ENCODE peak calls at places on chromosomes 6 and 20, in six cellular contexts. K is AG04450, R is fibroblast of mammary gland, P is AG04449, Q is RWPE2, V is epithelial cell of esophagus. S is an unnamed sample.

GRCh38 chr20:49278817-49279676 is 1.2 kb upstream of the ZNFX1 start:
- DNase-seq in V (no peak), Q (no peak), P (no peak), R (peak), K (no peak), S (no peak)

GRCh38 chr6:166566026-166567011 is 20.2 kb downstream of the RAMACL start:
- DNase-seq in P (no peak), V (no peak), Q (no peak), R (no peak), K (no peak), S (no peak)

GRCh38 chr6:38193486-38194281 is 374.2 kb downstream of the ZFAND3 start:
- DNase-seq in V (no peak), R (no peak), P (no peak), K (no peak), Q (no peak), S (no peak)

GRCh38 chr20:63127700-63128364 is 88.1 kb downstream of the YTHDF1 start:
- DNase-seq in P (no peak), Q (peak), V (no peak), K (no peak), R (no peak), S (no peak)

GRCh38 chr6:2658788-2659187 is 91.9 kb downstream of the MYLK4 start:
- DNase-seq in V (peak), R (peak), Q (no peak), K (no peak), P (no peak), S (no peak)

GRCh38 chr6:26157150-26157837 is 70.1 kb downstream of the HFE start:
- DNase-seq in K (no peak), P (no peak), Q (peak), R (no peak), V (peak), S (no peak)

GRCh38 chr6:123529058-123529457 is 107.7 kb downstream of the TRDN start:
- DNase-seq in Q (no peak), P (no peak), K (no peak), R (no peak), V (no peak), S (no peak)

GRCh38 chr6:134002821-134003220 is 49.6 kb downstream of the SLC2A12 start:
- DNase-seq in R (no peak), P (no peak), Q (no peak), V (no peak), K (no peak), S (no peak)

GRCh38 chr6:169971951-169972651 is 220.7 kb downstream of the ERMARD start:
- DNase-seq in P (no peak), Q (peak), V (no peak), K (no peak), R (no peak), S (no peak)

GRCh38 chr20:62227591-62227976 is 7.5 kb upstream of the HRH3 start:
- DNase-seq in R (no peak), V (no peak), K (no peak), P (no peak), Q (no peak), S (no peak)

GRCh38 chr6:11613858-11614257 is 76.3 kb downstream of the TMEM170B start:
- DNase-seq in K (peak), V (peak), P (peak), R (peak), Q (no peak), S (peak)

GRCh38 chr6:33724281-33725023 is 13.0 kb upstream of the UQCC2 start:
- DNase-seq in V (no peak), P (no peak), K (no peak), Q (no peak), R (no peak), S (no peak)

GRCh38 chr20:63846128-63846771 is 15.0 kb upstream of the ABHD16B start:
- DNase-seq in V (no peak), K (no peak), P (no peak), R (no peak), Q (peak), S (no peak)

GRCh38 chr20:36431604-36432003 is 109.7 kb upstream of the MYL9 start:
- DNase-seq in V (no peak), K (no peak), Q (no peak), R (no peak), P (no peak), S (no peak)

GRCh38 chr6:152721956-152722355 is 24.3 kb downstream of the MYCT1 start:
- DNase-seq in K (no peak), R (no peak), P (no peak), V (no peak), Q (no peak), S (no peak)

GRCh38 chr20:51221791-51222408 is 199.0 kb upstream of the KCNG1 start:
- DNase-seq in R (peak), Q (no peak), K (peak), P (no peak), V (peak), S (peak)

GRCh38 chr6:12939314-12939713 is 222.7 kb downstream of the PHACTR1 start:
- DNase-seq in P (no peak), R (no peak), Q (no peak), K (no peak), V (no peak), S (no peak)

GRCh38 chr6:24833711-24834386 is 35.1 kb upstream of the ARMH2 start:
- DNase-seq in Q (no peak), K (no peak), V (no peak), R (no peak), P (no peak), S (no peak)

GRCh38 chr6:26125015-26125690 is 37.9 kb downstream of the HFE start:
- DNase-seq in P (no peak), V (peak), K (no peak), R (no peak), Q (no peak), S (no peak)

GRCh38 chr6:145319605-145320004 is 415.7 kb downstream of the EPM2A start:
- DNase-seq in K (no peak), P (no peak), Q (no peak), V (no peak), R (no peak), S (no peak)

GRCh38 chr6:150156460-150156859 is 13.6 kb downstream of the PPP1R14C start:
- DNase-seq in K (no peak), P (no peak), Q (no peak), V (peak), R (no peak), S (no peak)

GRCh38 chr6:86142326-86142725 is 499.6 kb upstream of the SYNCRIP start:
- DNase-seq in R (no peak), V (no peak), P (no peak), Q (no peak), K (no peak), S (no peak)

GRCh38 chr20:47055699-47056369 is 161.2 kb downstream of the EYA2 start:
- DNase-seq in P (no peak), V (no peak), Q (peak), R (peak), K (peak), S (peak)

GRCh38 chr6:33207569-33208088 is 671 bp upstream of the RING1 start:
- DNase-seq in P (no peak), V (peak), Q (no peak), K (no peak), R (peak), S (no peak)

GRCh38 chr20:23111307-23111943 is 25.3 kb upstream of the CD93 start:
- DNase-seq in K (no peak), Q (no peak), V (no peak), P (no peak), R (no peak), S (no peak)

GRCh38 chr6:33298773-33299236 is at the start of gene RGL2:
- DNase-seq in R (no peak), K (no peak), P (no peak), V (peak), Q (no peak), S (no peak)

GRCh38 chr6:122202576-122203137 is 196.8 kb upstream of the HSF2 start:
- DNase-seq in K (no peak), R (no peak), V (no peak), Q (no peak), P (no peak), S (no peak)

GRCh38 chr20:56447227-56447626 is 21.2 kb upstream of the RTF2 start:
- DNase-seq in K (no peak), R (no peak), Q (no peak), V (no peak), P (no peak), S (no peak)

GRCh38 chr20:18276821-18277220 is 11.5 kb upstream of the ZNF133 start:
- DNase-seq in R (peak), P (no peak), V (peak), K (peak), Q (no peak), S (peak)

GRCh38 chr6:40599580-40599979 is 12.4 kb upstream of the LRFN2 start:
- DNase-seq in Q (no peak), R (no peak), P (no peak), K (no peak), V (peak), S (no peak)

GRCh38 chr6:105642708-105643107 is 239.8 kb upstream of the PREP start:
- DNase-seq in K (no peak), Q (no peak), R (peak), P (peak), V (peak), S (no peak)

GRCh38 chr6:105646391-105646867 is 243.5 kb upstream of the PREP start:
- DNase-seq in Q (no peak), K (no peak), P (no peak), R (peak), V (peak), S (no peak)

GRCh38 chr6:105645958-105646357 is 243.1 kb upstream of the PREP start:
- DNase-seq in Q (no peak), P (no peak), K (no peak), V (no peak), R (no peak), S (no peak)

GRCh38 chr6:105645166-105645565 is 242.3 kb upstream of the PREP start:
- DNase-seq in V (no peak), K (no peak), R (no peak), Q (no peak), P (no peak), S (no peak)

DNA sequence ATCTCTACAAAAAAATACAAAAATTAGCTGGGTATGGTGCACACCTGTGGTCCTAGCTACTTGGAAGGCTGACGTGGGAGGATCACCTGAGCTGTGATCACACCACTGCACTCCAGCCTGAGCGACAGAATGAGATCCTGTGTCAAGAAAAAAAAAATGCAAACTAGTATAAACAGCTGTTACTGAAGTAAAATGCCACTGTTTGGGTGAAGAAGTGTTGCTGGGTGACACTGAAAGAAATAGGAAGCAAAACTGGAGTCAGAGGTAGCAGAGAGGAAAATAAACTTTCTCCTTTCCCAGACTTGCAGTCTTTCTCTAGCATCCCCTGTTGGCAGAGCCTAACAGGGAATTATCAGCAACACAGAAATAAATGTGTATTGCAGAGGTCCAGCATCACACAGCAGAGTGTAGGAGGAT is 241.2 kb upstream of the PREP start:
- DNase-seq in K (no peak), P (no peak), Q (no peak), R (peak), V (no peak), S (no peak)
- TF ChIP-seq CTCF in K (peak), P (no peak), Q (no peak), R (peak), V (peak), S (no peak)

GRCh38 chr6:163352011-163352685 is 62.4 kb upstream of the QKI start:
- DNase-seq in K (no peak), P (no peak), V (peak), Q (no peak), R (no peak), S (no peak)
- TF ChIP-seq CTCF in K (no peak), P (no peak), V (no peak), Q (no peak), R (no peak), S (no peak)

GRCh38 chr6:151647871-151648639 is 154.2 kb downstream of the CCDC170 start:
- DNase-seq in K (no peak), R (no peak), P (no peak), Q (no peak), V (peak), S (no peak)
- TF ChIP-seq CTCF in K (peak), R (peak), P (no peak), Q (peak), V (peak), S (peak)

DNA sequence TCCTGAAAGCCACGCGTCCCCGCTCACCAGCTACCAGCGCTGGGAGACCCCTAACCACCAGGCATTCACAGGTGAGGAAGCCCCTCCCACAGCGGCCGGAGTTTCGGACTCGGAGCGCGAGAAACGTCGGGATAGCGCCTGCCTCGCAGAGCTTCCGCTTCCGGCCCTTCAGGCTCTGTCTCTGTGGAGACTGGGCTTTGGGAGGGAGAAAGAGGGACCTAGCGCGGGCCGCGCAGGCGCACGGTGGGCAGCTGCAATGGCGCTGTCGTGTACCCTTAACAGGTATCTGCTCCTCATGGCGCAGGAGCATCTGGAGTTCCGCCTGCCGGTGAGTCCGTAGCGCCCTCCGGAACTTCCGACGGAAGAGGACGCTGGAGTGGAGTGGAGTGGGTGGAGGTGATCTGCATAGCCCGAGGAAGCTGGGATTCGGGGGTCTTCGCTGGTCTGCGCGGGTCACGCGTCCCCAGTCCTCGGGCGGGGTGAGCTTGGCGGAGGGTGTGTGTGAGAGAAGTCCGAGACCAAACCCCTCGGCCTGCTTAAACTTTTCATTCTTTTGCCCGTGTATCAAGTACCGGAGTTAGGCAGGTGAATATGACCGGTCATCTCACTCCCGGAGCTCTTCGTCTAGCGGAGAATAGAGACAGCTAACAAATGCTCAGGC is at the start of gene TRMT11:
- DNase-seq in Q (peak), V (peak), K (no peak), R (peak), P (no peak), S (peak)
- TF ChIP-seq CTCF in Q (no peak), V (peak), K (peak), R (no peak), P (no peak), S (no peak)

DNA sequence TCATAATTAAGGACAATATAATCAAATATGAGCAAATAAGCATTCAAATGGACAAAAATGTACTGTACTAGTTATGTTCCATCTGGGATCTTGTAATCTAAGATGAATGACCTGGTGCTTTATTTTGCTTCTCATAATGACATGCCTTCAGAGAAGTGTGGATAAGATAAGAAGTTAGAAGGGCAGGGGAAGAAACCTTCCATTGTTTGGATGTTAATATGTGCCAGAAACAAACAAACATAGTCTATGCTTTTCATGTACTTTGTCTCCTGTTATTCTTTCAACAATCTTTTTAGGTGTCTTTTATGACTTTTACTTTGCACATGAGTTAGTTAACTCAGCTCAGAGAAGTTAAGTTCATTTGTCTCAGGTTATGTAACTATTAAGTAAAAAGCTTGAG is 511.5 kb upstream of the SOX4 start:
- DNase-seq in P (no peak), R (no peak), K (no peak), Q (no peak), V (no peak), S (no peak)
- TF ChIP-seq CTCF in P (no peak), R (no peak), K (no peak), Q (no peak), V (no peak), S (no peak)

DNA sequence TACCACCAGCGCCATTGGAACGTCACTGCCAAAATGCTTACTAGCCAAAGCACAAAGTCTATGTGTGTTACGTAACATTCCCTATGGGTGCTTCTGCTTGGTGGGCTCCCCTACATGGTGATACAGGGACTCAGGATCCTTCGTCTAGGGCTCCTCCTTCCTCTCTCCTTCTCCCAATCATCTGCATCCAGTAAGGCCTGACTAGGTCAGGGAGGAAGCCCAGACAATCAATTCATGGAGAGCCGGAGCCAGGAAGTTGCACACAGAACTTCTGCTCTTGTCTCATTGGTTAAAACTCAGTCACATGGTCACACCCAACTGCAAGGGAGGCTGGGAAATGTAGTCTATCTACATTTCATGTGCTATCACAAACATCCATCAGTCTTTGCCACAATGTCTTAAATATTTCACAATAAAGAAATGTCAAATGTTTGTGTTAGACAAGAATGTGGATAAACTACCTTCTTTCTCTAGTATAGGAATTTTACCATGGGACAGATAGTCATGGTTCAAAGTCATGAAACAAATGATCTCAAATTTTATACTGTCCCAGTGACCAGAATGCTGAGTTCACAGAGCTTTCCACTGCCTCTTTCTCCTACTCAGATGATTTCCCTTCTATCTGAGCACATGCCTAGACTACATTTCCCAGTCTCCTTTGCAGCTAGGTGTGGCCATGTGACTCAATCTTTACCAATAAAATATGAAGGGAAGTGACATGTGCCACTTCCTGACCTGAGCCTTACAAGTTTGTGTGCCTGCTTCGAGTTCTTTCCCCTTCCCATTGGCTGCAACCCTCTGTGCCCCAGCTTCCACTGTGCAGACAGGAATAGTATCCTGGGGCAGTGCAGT is 9.3 kb upstream of the KCNK15 start:
- DNase-seq in R (peak), K (no peak), Q (no peak), V (peak), P (no peak), S (peak)
- TF ChIP-seq CTCF in R (peak), K (no peak), Q (no peak), V (no peak), P (peak), S (no peak)

GRCh38 chr6:158347335-158347734 is 35.1 kb downstream of the TULP4 start:
- DNase-seq in K (no peak), V (no peak), P (no peak), R (peak), Q (no peak), S (no peak)
- TF ChIP-seq CTCF in K (no peak), V (no peak), P (no peak), R (no peak), Q (no peak), S (no peak)

DNA sequence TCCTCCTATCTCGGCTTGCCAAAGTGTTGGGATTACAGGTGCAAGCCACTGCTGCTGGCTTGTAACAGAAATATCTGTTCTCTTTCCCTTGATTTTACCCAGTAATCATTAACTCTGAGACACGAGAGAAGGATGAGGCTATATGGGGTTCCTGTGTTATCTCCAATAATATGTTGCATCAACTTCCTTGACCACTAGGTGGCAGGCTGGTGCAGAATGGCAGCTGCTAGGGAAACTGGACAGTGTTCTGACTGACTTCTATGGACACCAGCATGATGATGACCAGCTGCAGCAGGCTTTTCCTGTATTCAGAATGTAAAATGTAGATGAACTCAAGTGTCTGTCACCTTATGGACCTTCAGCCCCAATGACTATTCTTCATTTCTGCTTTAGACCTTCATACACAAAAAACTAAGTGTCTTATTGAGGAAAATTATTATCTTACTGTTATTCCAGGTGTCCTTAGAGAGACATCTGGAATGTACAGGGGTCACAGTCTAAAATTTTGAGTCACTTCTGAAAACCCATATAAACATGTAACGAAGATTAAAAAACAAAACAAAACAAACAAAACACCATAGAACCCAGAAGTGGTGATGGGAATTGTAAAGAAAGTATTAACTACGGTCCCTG is 20.4 kb upstream of the CD109 start:
- DNase-seq in K (peak), R (peak), P (no peak), Q (no peak), V (peak), S (peak)
- TF ChIP-seq CTCF in K (peak), R (peak), P (peak), Q (peak), V (peak), S (peak)

GRCh38 chr6:44431118-44431725 is 43.7 kb downstream of the CDC5L start:
- DNase-seq in Q (no peak), V (peak), K (peak), R (peak), P (no peak), S (peak)

GRCh38 chr6:44432726-44433125 is 45.2 kb downstream of the CDC5L start:
- DNase-seq in K (no peak), R (no peak), Q (no peak), V (no peak), P (no peak), S (no peak)

GRCh38 chr6:44430322-44430721 is 42.8 kb downstream of the CDC5L start:
- DNase-seq in Q (no peak), K (peak), R (no peak), P (no peak), V (no peak), S (no peak)

GRCh38 chr6:44432227-44432626 is 44.7 kb downstream of the CDC5L start:
- DNase-seq in R (no peak), Q (no peak), K (no peak), P (no peak), V (no peak), S (no peak)

GRCh38 chr6:44428682-44429081 is 41.2 kb downstream of the CDC5L start:
- DNase-seq in P (no peak), K (no peak), V (no peak), R (peak), Q (no peak), S (no peak)
- TF ChIP-seq CTCF in P (no peak), K (no peak), V (no peak), R (no peak), Q (no peak), S (no peak)

S was measured in AG09319.